ENCODE peak calls at places on chromosomes 13 and 19, in nine cellular contexts. R is upper lobe of left lung, Y is ovary, E is IMR-90, D is sigmoid colon, O is adrenal gland, L is tibial nerve, J is uterus, W is body of pancreas. K is an unnamed sample. For H3K27me3 and H3K4me1, the result is how much of the 10 kb centered on the place peaks cover.

GRCh38 chr13:78060966-78061365 is 142.3 kb upstream of the EDNRB start:
- DNase-seq in R (no peak), Y (no peak), E (no peak), D (no peak), O (no peak), L (no peak), J (no peak), W (no peak), K (no peak)

GRCh38 chr13:96200810-96201209 is 110.9 kb downstream of the HS6ST3 start:
- DNase-seq in R (no peak), Y (no peak), E (no peak), D (no peak), O (peak), L (no peak), J (no peak), W (no peak), K (no peak)

GRCh38 chr13:68257111-68257842 is 1027.1 kb upstream of the PCDH9 start:
- DNase-seq in R (no peak), Y (no peak), E (no peak), D (no peak), O (no peak), L (no peak), J (no peak), W (no peak), K (no peak)

GRCh38 chr13:21399741-21400140 is 59.4 kb downstream of the ZDHHC20 start:
- DNase-seq in R (no peak), Y (no peak), E (peak), D (no peak), O (no peak), L (no peak), J (no peak), W (no peak), K (no peak)

GRCh38 chr13:110271313-110271712 is 35.6 kb downstream of the COL4A1 start:
- DNase-seq in R (no peak), Y (no peak), E (no peak), D (no peak), O (peak), L (no peak), J (peak), W (no peak), K (no peak)

GRCh38 chr13:38398810-38399493 is 49.3 kb downstream of the UFM1 start:
- DNase-seq in R (no peak), Y (no peak), E (peak), D (no peak), O (no peak), L (no peak), J (no peak), W (no peak), K (no peak)

GRCh38 chr13:48560657-48561337 is 27.9 kb upstream of the RCBTB2 start:
- DNase-seq in R (no peak), Y (no peak), E (no peak), D (no peak), O (no peak), L (no peak), J (no peak), W (no peak), K (no peak)

GRCh38 chr13:102721800-102722231 is 27.0 kb upstream of the METTL21C start:
- DNase-seq in R (no peak), Y (no peak), E (no peak), D (no peak), O (no peak), L (no peak), J (no peak), W (no peak), K (peak)

GRCh38 chr13:28177327-28177726 is 39.0 kb downstream of the PAN3 start:
- DNase-seq in R (no peak), Y (no peak), E (no peak), D (no peak), O (no peak), L (no peak), J (no peak), W (no peak), K (no peak)

GRCh38 chr19:42436006-42436405 is 6.7 kb downstream of the CXCL17 start:
- DNase-seq in R (no peak), Y (no peak), E (no peak), D (no peak), O (no peak), L (peak), J (no peak), W (no peak), K (no peak)

GRCh38 chr19:584240-585001 is 5.3 kb upstream of the HCN2 start:
- DNase-seq in R (peak), Y (peak), E (peak), D (no peak), O (peak), L (no peak), J (no peak), W (peak), K (peak)

GRCh38 chr13:23086951-23087350 is 93.8 kb upstream of the SGCG start:
- DNase-seq in R (no peak), Y (no peak), E (no peak), D (no peak), O (no peak), L (no peak), J (no peak), W (no peak), K (no peak)

GRCh38 chr13:111639994-111640393 is 319.6 kb downstream of the TEX29 start:
- DNase-seq in R (no peak), Y (no peak), E (no peak), D (no peak), O (no peak), L (no peak), J (no peak), W (no peak), K (no peak)

GRCh38 chr13:19622189-19622588 is 11.3 kb upstream of the MPHOSPH8 start:
- DNase-seq in R (no peak), Y (no peak), E (no peak), D (no peak), O (no peak), L (no peak), J (no peak), W (no peak), K (no peak)

GRCh38 chr13:110913322-110913721 is 1.5 kb downstream of the ANKRD10 start:
- DNase-seq in R (no peak), Y (no peak), E (peak), D (no peak), O (no peak), L (no peak), J (no peak), W (peak), K (no peak)

GRCh38 chr13:30616927-30617314 is 799 bp upstream of the USPL1 start:
- DNase-seq in R (no peak), Y (no peak), E (peak), D (peak), O (peak), L (peak), J (peak), W (peak), K (peak)

GRCh38 chr19:4375164-4375619 is 25.2 kb downstream of the SH3GL1 start:
- DNase-seq in R (peak), Y (peak), E (no peak), D (peak), O (peak), L (no peak), J (no peak), W (peak), K (no peak)

GRCh38 chr13:107192289-107192688 is 624.4 kb upstream of the ARGLU1 start:
- DNase-seq in R (no peak), Y (no peak), E (peak), D (no peak), O (no peak), L (no peak), J (no peak), W (no peak), K (no peak)

GRCh38 chr19:15869109-15869555 is 28.7 kb downstream of the CYP4F2 start:
- DNase-seq in R (no peak), Y (no peak), E (no peak), D (no peak), O (peak), L (peak), J (peak), W (peak), K (no peak)

GRCh38 chr19:1002600-1002999 is 2.4 kb downstream of the GRIN3B start:
- DNase-seq in R (no peak), Y (no peak), E (no peak), D (no peak), O (no peak), L (no peak), J (no peak), W (no peak), K (no peak)

GRCh38 chr13:30135351-30135750 is 172.0 kb downstream of the KATNAL1 start:
- DNase-seq in R (peak), Y (no peak), E (no peak), D (no peak), O (no peak), L (no peak), J (no peak), W (no peak), K (no peak)

GRCh38 chr13:94550030-94550738 is 45.8 kb downstream of the TGDS start:
- DNase-seq in R (no peak), Y (no peak), E (peak), D (no peak), O (peak), L (peak), J (peak), W (no peak), K (no peak)

GRCh38 chr19:48176226-48176625 is 5.7 kb downstream of the ZSWIM9 start:
- DNase-seq in R (no peak), Y (no peak), E (no peak), D (no peak), O (no peak), L (no peak), J (no peak), W (no peak), K (no peak)

GRCh38 chr19:406121-406711 is 2.7 kb downstream of the C2CD4C start:
- DNase-seq in R (peak), Y (no peak), E (no peak), D (no peak), O (no peak), L (no peak), J (no peak), W (no peak), K (peak)

GRCh38 chr13:29861694-29862110 is 11.3 kb upstream of the UBL3 start:
- DNase-seq in R (no peak), Y (no peak), E (peak), D (no peak), O (no peak), L (no peak), J (no peak), W (no peak), K (no peak)

GRCh38 chr19:10111405-10111811 is at the start of gene P2RY11:
- DNase-seq in R (no peak), Y (no peak), E (no peak), D (no peak), O (no peak), L (no peak), J (no peak), W (no peak), K (no peak)

GRCh38 chr13:111329641-111330040 is 9.2 kb downstream of the TEX29 start:
- DNase-seq in R (no peak), Y (no peak), E (no peak), D (no peak), O (peak), L (no peak), J (no peak), W (no peak), K (no peak)

GRCh38 chr19:43518051-43518450 is 8.9 kb downstream of the ETHE1 start:
- DNase-seq in R (no peak), Y (no peak), E (no peak), D (no peak), O (no peak), L (no peak), J (no peak), W (no peak), K (no peak)

GRCh38 chr13:97933736-97934135 is 19.7 kb upstream of the IPO5 start:
- DNase-seq in R (no peak), Y (no peak), E (no peak), D (no peak), O (no peak), L (no peak), J (no peak), W (no peak), K (no peak)

GRCh38 chr13:36385471-36385870 is 39.3 kb upstream of the SPART start:
- DNase-seq in R (no peak), Y (no peak), E (peak), D (no peak), O (no peak), L (no peak), J (no peak), W (no peak), K (no peak)

GRCh38 chr19:33788676-33789075 is 8.0 kb upstream of the KCTD15 start:
- DNase-seq in R (no peak), Y (no peak), E (no peak), D (no peak), O (no peak), L (no peak), J (no peak), W (no peak), K (no peak)
- H3K27me3 ChIP-seq in R (under half), Y (under half), E (under half), D (under half), O (under half), L (under half), J (under half), W (under half), K (under half)

DNA sequence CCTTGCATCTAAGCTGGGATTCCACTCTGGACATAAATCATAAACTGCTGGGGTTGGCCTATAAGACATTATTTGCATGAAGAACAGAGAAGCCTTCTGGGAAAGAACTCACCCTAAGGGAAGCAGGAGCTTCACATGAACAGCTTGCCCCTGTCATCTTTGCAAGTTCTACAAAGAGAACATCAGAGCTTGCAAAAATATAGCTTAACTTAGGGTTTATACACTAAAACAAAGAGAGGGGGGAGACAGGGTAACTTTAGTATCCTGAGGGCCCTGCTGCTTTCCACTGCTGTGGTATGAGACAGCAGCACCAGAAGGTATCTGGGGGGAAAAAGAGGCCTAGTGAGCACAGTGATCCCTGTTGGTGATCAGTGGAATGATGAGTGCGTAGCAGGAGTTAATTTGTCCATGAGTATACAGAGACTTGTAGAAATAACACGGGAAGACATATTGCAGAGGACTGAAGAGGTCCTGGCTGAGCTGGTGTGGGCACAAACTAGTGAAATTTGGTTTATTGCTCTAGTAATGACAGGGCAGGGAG is 116.1 kb upstream of the TSC22D1 start:
- DNase-seq in R (no peak), Y (no peak), E (peak), D (no peak), O (no peak), L (no peak), J (no peak), W (no peak), K (no peak)
- TF ChIP-seq POLR2A in R (no peak), Y (no peak), E (peak), D (no peak), O (no peak), L (no peak), J (no peak), W (no peak), K (no peak)

DNA sequence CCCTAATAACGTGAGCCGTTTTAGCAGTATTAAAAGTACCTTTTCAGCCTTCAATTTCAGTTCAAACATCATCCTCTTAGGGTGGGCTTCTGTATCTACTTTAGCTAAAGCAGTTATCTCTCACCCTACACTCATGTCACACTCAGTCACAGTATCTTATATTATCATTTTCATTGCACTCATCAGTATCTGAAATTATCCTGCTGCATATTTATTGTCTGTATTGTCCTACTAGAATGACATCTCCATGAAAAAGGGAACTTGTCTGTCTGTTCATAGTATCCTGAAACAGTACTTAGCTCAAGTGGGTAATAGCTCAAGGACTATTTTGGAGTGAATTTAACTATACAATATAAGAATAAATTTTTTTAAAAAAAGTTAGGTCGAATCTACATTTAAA is 19.9 kb upstream of the RFC3 start:
- DNase-seq in R (no peak), Y (no peak), E (no peak), D (no peak), O (no peak), L (no peak), J (no peak), W (no peak), K (no peak)
- H3K4me1 ChIP-seq in R (under half), Y (under half), E (under half), D (under half), O (under half), L (under half), J (under half), W (under half), K (under half)

GRCh38 chr19:11979527-11979926 is 14.7 kb downstream of the ZNF763 start:
- DNase-seq in R (no peak), Y (no peak), E (no peak), D (no peak), O (no peak), L (no peak), J (no peak), W (no peak), K (no peak)

GRCh38 chr19:11973020-11973810 is 8.4 kb downstream of the ZNF763 start:
- DNase-seq in R (no peak), Y (no peak), E (no peak), D (no peak), O (no peak), L (no peak), J (no peak), W (no peak), K (no peak)

GRCh38 chr19:11982526-11982925 is 17.7 kb downstream of the ZNF763 start:
- DNase-seq in R (no peak), Y (no peak), E (no peak), D (no peak), O (no peak), L (no peak), J (no peak), W (no peak), K (no peak)

DNA sequence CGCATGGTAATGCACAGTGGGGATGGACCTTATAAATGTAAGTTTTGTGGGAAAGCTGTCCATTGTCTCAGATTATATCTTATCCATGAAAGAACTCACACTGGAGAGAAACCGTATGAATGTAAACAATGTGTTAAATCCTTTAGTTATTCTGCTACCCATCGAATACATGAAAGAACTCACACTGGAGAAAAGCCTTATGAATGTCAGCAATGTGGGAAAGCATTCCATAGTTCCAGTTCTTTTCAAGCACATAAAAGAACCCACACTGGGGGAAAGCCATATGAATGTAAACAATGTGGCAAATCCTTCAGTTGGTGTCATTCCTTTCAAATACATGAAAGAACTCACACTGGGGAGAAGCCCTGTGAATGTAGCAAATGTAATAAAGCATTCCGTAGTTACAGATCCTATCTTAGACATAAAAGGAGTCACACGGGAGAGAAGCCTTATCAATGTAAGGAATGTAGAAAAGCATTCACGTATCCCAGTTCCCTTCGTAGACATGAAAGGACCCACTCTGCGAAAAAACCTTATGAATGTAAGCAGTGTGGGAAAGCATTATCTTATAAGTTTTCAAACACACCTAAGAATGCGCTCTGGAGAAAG is 13.8 kb downstream of the ZNF763 start:
- DNase-seq in R (no peak), Y (no peak), E (no peak), D (no peak), O (no peak), L (no peak), J (no peak), W (no peak), K (no peak)
- H3K27me3 ChIP-seq in R (under half), Y (under half), E (under half), D (under half), O (under half), L (under half), J (under half), W (under half), K (under half)

GRCh38 chr19:5594521-5594950 is 26.8 kb upstream of the TINCR start:
- DNase-seq in R (no peak), Y (no peak), E (no peak), D (no peak), O (no peak), L (no peak), J (no peak), W (no peak), K (no peak)
- TF ChIP-seq POLR2A in R (no peak), Y (no peak), E (no peak), D (no peak), O (no peak), L (no peak), J (no peak), W (no peak), K (no peak)

GRCh38 chr13:46796129-46796514 is 839 bp downstream of the ESD start:
- DNase-seq in R (no peak), Y (no peak), E (no peak), D (no peak), O (no peak), L (no peak), J (no peak), W (no peak), K (no peak)
- H3K4me1 ChIP-seq in R (under half), Y (under half), E (under half), D (under half), O (under half), L (under half), J (under half), W (under half), K (under half)

DNA sequence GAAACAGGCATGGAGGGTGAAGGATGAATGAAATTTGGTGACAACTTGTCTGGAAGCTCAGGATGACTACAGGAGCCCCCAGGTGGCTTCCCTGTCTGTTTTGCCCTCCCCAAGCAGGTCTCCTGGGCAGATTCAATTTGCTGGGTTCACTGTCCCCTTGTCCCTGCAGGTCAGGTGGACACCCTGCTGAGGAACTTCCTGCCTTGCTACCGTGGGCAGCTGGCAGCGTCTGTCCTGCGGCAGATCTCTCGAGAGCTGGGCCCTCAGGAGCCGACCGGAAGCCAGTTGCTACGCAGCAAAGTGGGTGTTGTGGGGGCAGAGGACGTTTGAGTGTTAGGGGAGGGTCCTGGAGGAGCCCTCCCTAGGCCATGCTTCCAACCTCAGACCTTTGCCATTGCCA is 19.1 kb downstream of the PGLS start:
- DNase-seq in R (no peak), Y (no peak), E (no peak), D (no peak), O (no peak), L (no peak), J (no peak), W (no peak), K (no peak)
- H3K27me3 ChIP-seq in R (under half), Y (under half), E (under half), D (under half), O (under half), L (under half), J (under half), W (under half), K (under half)

GRCh38 chr13:51956717-51957116 is 54.5 kb downstream of the ATP7B start:
- DNase-seq in R (no peak), Y (no peak), E (no peak), D (no peak), O (no peak), L (no peak), J (no peak), W (no peak), K (no peak)
- TF ChIP-seq POLR2A in R (no peak), Y (no peak), E (no peak), D (no peak), O (no peak), L (no peak), J (no peak), W (no peak), K (no peak)